ENCODE peak calls at places on chromosomes 16 and 17, in six cellular contexts. T is A549; X is cardiac muscle cell; D is CD8-positive, alpha-beta T cell; B is substantia nigra; F is small intestine. Y is an unnamed sample.

GRCh38 chr16:4217246-4218131 is 24.4 kb downstream of the SRL start:
- DNase-seq in T (no peak), X (peak), D (no peak), B (no peak), F (no peak), Y (peak)

GRCh38 chr17:29663155-29663554 is 40.4 kb upstream of the CORO6 start:
- DNase-seq in T (no peak), X (peak), D (no peak), B (no peak), F (no peak), Y (no peak)

GRCh38 chr16:88747588-88748301 is 37.3 kb downstream of the PIEZO1 start:
- DNase-seq in T (peak), X (no peak), D (no peak), B (no peak), F (peak), Y (peak)

GRCh38 chr17:73645050-73645871 is 1.0 kb upstream of the SDK2 start:
- DNase-seq in T (peak), X (peak), D (no peak), B (no peak), F (no peak), Y (no peak)

GRCh38 chr17:70256751-70257150 is 87.4 kb downstream of the KCNJ2 start:
- DNase-seq in T (no peak), X (no peak), D (no peak), B (no peak), F (no peak), Y (no peak)

GRCh38 chr17:32331243-32332040 is 10.5 kb downstream of the C17orf75 start:
- DNase-seq in T (no peak), X (no peak), D (no peak), B (no peak), F (peak), Y (no peak)

GRCh38 chr16:58499615-58500328 is at the start of gene NDRG4:
- DNase-seq in T (peak), X (peak), D (no peak), B (peak), F (peak), Y (peak)

GRCh38 chr16:23950291-23950894 is 114.6 kb downstream of the PRKCB start:
- DNase-seq in T (no peak), X (no peak), D (no peak), B (no peak), F (no peak), Y (no peak)

GRCh38 chr17:19407601-19408380 is 3.2 kb upstream of the RNF112 start:
- DNase-seq in T (no peak), X (no peak), D (no peak), B (no peak), F (no peak), Y (no peak)

GRCh38 chr17:39080416-39081179 is 70.8 kb downstream of the PLXDC1 start:
- DNase-seq in T (no peak), X (no peak), D (no peak), B (no peak), F (no peak), Y (no peak)

GRCh38 chr17:73522107-73522506 is 122.1 kb downstream of the SDK2 start:
- DNase-seq in T (no peak), X (no peak), D (no peak), B (no peak), F (no peak), Y (no peak)

GRCh38 chr17:78272181-78272913 is 40.9 kb downstream of the TMEM235 start:
- DNase-seq in T (no peak), X (peak), D (peak), B (no peak), F (peak), Y (peak)

GRCh38 chr16:19589771-19590302 is 34.3 kb downstream of the VPS35L start:
- DNase-seq in T (no peak), X (no peak), D (no peak), B (no peak), F (no peak), Y (no peak)

GRCh38 chr17:35537569-35538209 is at the start of gene SLFN12L:
- DNase-seq in T (no peak), X (no peak), D (no peak), B (no peak), F (peak), Y (no peak)

GRCh38 chr16:69106491-69107291 is 1.2 kb downstream of the HAS3 start:
- DNase-seq in T (peak), X (peak), D (no peak), B (no peak), F (peak), Y (peak)

GRCh38 chr17:41772218-41772585 is 14.3 kb downstream of the JUP start:
- DNase-seq in T (no peak), X (no peak), D (no peak), B (no peak), F (peak), Y (peak)

GRCh38 chr17:1742371-1743093 is at the start of gene SERPINF2:
- DNase-seq in T (no peak), X (no peak), D (no peak), B (no peak), F (no peak), Y (no peak)
- H3K27ac ChIP-seq in T (no peak), X (peak), D (no peak), B (no peak), F (no peak), Y (no peak)

GRCh38 chr17:50423553-50424159 is 2.4 kb upstream of the ACSF2 start:
- DNase-seq in T (no peak), X (no peak), D (no peak), B (no peak), F (peak), Y (no peak)

GRCh38 chr17:50425682-50426471 is at the start of gene ACSF2:
- DNase-seq in T (peak), X (peak), D (peak), B (no peak), F (peak), Y (peak)

GRCh38 chr17:50424246-50425000 is 1.6 kb upstream of the ACSF2 start:
- DNase-seq in T (no peak), X (no peak), D (no peak), B (no peak), F (no peak), Y (no peak)

GRCh38 chr17:50426472-50426782 is 409 bp downstream of the ACSF2 start:
- DNase-seq in T (peak), X (no peak), D (no peak), B (no peak), F (no peak), Y (no peak)

GRCh38 chr17:50425001-50425681 is 877 bp upstream of the ACSF2 start:
- DNase-seq in T (no peak), X (no peak), D (no peak), B (no peak), F (peak), Y (no peak)
- H3K27ac ChIP-seq in T (peak), X (peak), D (peak), B (no peak), F (peak), Y (peak)

DNA sequence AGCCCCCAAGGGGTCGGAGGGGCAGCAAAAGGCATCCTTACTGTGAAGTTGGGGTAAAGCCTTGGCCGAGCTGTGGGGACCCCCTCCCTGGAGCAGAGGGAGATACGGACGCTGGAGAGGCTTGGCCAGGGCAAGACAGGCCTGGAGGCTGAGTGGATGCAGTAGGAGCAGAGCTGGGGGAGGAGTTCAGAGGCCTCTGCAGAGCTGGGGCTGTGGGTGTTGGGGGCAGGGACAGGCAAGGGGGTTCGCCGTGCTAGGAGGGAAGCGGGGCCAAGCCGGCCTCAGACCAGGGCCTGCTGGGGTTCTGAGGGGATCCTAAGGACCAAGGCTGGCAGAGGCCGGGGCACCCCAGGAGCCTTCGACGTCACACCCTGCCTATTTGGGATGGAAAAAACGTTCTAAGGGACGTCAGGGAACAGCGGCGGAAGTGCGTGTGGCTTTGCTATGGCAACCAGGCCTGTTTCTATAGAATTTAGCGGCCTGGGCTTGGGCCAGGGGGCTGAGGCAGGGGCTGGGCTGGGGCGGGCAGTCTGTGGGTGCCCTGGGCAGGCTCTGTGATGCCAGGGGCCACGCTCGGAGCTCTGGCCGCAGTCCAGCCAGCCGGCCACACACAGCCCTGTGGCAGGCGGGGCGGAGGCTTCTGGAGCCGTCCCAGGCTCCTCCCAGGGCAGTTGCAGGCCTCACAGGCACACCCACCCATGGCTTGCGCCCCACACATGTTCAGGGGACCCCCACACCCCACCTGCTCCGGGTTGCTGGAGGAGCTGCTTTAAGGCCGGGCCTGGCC is 3.7 kb downstream of the TRAF7 start:
- DNase-seq in T (no peak), X (no peak), D (no peak), B (no peak), F (no peak), Y (peak)
- H3K27ac ChIP-seq in T (peak), X (no peak), D (no peak), B (peak), F (peak), Y (peak)

GRCh38 chr17:44754276-44754675 is 4.5 kb upstream of the ADAM11 start:
- DNase-seq in T (no peak), X (no peak), D (no peak), B (no peak), F (no peak), Y (no peak)

GRCh38 chr17:44749076-44750020 is 9.4 kb upstream of the ADAM11 start:
- DNase-seq in T (no peak), X (no peak), D (no peak), B (no peak), F (no peak), Y (no peak)

GRCh38 chr17:44752953-44753861 is 5.6 kb upstream of the ADAM11 start:
- DNase-seq in T (no peak), X (no peak), D (no peak), B (no peak), F (no peak), Y (no peak)

GRCh38 chr17:44751331-44751730 is 7.5 kb upstream of the ADAM11 start:
- DNase-seq in T (no peak), X (no peak), D (no peak), B (no peak), F (no peak), Y (no peak)

GRCh38 chr17:44751806-44752205 is 7.0 kb upstream of the ADAM11 start:
- DNase-seq in T (no peak), X (no peak), D (no peak), B (no peak), F (no peak), Y (no peak)
- H3K27ac ChIP-seq in T (no peak), X (no peak), D (no peak), B (no peak), F (no peak), Y (no peak)

GRCh38 chr17:4541041-4541327 is 14.2 kb downstream of the MYBBP1A start:
- DNase-seq in T (no peak), X (no peak), D (no peak), B (no peak), F (no peak), Y (no peak)
- H3K27ac ChIP-seq in T (no peak), X (no peak), D (no peak), B (peak), F (peak), Y (no peak)

GRCh38 chr16:85555549-85556455 is 57.3 kb upstream of the GSE1 start:
- DNase-seq in T (peak), X (peak), D (no peak), B (no peak), F (peak), Y (peak)

GRCh38 chr16:85557976-85558589 is 55.0 kb upstream of the GSE1 start:
- DNase-seq in T (no peak), X (no peak), D (no peak), B (no peak), F (peak), Y (peak)

GRCh38 chr16:85556456-85557082 is 56.6 kb upstream of the GSE1 start:
- DNase-seq in T (peak), X (peak), D (no peak), B (no peak), F (peak), Y (peak)

GRCh38 chr16:85554791-85555548 is 58.2 kb upstream of the GSE1 start:
- DNase-seq in T (peak), X (peak), D (peak), B (no peak), F (peak), Y (peak)

GRCh38 chr16:85557083-85557975 is 55.8 kb upstream of the GSE1 start:
- DNase-seq in T (peak), X (no peak), D (no peak), B (no peak), F (peak), Y (peak)
- H3K27ac ChIP-seq in T (peak), X (peak), D (peak), B (no peak), F (peak), Y (peak)

GRCh38 chr16:49838361-49838638 is 17.6 kb downstream of the ZNF423 start:
- DNase-seq in T (no peak), X (no peak), D (no peak), B (no peak), F (no peak), Y (no peak)
- H3K27ac ChIP-seq in T (no peak), X (no peak), D (no peak), B (no peak), F (peak), Y (no peak)

GRCh38 chr17:59842901-59843652 is 49.7 kb downstream of the TUBD1 start:
- DNase-seq in T (peak), X (no peak), D (no peak), B (no peak), F (peak), Y (peak)
- H3K27ac ChIP-seq in T (peak), X (no peak), D (no peak), B (no peak), F (peak), Y (peak)

GRCh38 chr17:3695723-3696411 is at the start of gene P2RX5:
- DNase-seq in T (no peak), X (peak), D (no peak), B (no peak), F (peak), Y (no peak)

GRCh38 chr17:3693829-3694231 is 2.1 kb downstream of the P2RX5 start:
- DNase-seq in T (no peak), X (no peak), D (no peak), B (no peak), F (no peak), Y (no peak)

GRCh38 chr17:3697157-3697515 is 1.2 kb upstream of the P2RX5 start:
- DNase-seq in T (no peak), X (no peak), D (no peak), B (no peak), F (no peak), Y (no peak)

GRCh38 chr17:3693099-3693498 is 2.9 kb downstream of the P2RX5 start:
- DNase-seq in T (no peak), X (no peak), D (no peak), B (no peak), F (no peak), Y (no peak)

GRCh38 chr17:3695129-3695722 is 729 bp downstream of the P2RX5 start:
- DNase-seq in T (no peak), X (no peak), D (no peak), B (no peak), F (no peak), Y (no peak)
- H3K27ac ChIP-seq in T (peak), X (no peak), D (peak), B (no peak), F (peak), Y (no peak)

DNA sequence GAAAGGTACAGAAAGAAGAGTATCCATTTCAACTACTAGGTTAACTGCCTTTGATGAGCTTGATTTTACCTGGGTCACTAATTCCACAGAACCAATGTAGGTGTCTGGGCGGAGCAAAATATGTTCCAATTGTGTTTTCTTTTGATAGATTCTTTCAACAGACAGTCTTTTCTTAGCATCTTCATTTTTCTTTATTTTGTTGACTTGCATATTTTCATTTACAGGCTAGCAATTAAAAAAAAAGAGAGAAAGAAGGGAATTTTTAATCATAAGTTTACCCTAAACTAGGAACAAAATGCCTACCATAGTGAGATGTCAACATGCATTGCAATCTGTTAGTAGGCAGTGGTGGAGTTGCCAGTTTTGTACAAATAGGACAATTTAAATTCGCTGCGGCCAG is 1.0 kb downstream of the TOP2A start:
- DNase-seq in T (no peak), X (no peak), D (no peak), B (no peak), F (no peak), Y (no peak)
- H3K27ac ChIP-seq in T (peak), X (no peak), D (no peak), B (no peak), F (no peak), Y (no peak)

Y was measured in colonic mucosa.